ENCODE peak calls at places on chromosomes 16 and 17, in seven cellular contexts. One of them, this sample, is unnamed.
A peak's percentile ranks its signal among the peaks of the same experiment; 100 is the strongest.

GRCh38 chr16:28875134-28876015 is 2.9 kb upstream of the ATP2A1 start:
- DNase-seq in body of pancreas: no peak
- DNase-seq in spleen: peak; percentile 65
- DNase-seq in adrenal gland: no peak
- DNase-seq in endothelial cell of umbilical vein: no peak
- DNase-seq in heart left ventricle: no peak
- DNase-seq in sigmoid colon: no peak
- DNase-seq in this sample: no peak

GRCh38 chr16:54285414-54286066 is 1.0 kb downstream of the IRX3 start:
- DNase-seq in adrenal gland: no peak
- DNase-seq in endothelial cell of umbilical vein: no peak
- DNase-seq in heart left ventricle: peak; percentile 54
- DNase-seq in spleen: no peak
- DNase-seq in body of pancreas: no peak
- DNase-seq in sigmoid colon: no peak
- DNase-seq in this sample: no peak

GRCh38 chr16:3038256-3038655 is 1.5 kb upstream of the BICDL2 start:
- DNase-seq in endothelial cell of umbilical vein: no peak
- DNase-seq in heart left ventricle: no peak
- DNase-seq in body of pancreas: peak; percentile 95
- DNase-seq in spleen: no peak
- DNase-seq in sigmoid colon: no peak
- DNase-seq in adrenal gland: no peak
- DNase-seq in this sample: no peak

GRCh38 chr17:8062807-8063483 is 24.1 kb downstream of the ALOX15B start:
- DNase-seq in spleen: no peak
- DNase-seq in heart left ventricle: no peak
- DNase-seq in body of pancreas: no peak
- DNase-seq in adrenal gland: no peak
- DNase-seq in endothelial cell of umbilical vein: peak; percentile 11
- DNase-seq in sigmoid colon: no peak
- DNase-seq in this sample: no peak

GRCh38 chr17:77428901-77429734 is 288.3 kb downstream of the SEC14L1 start:
- DNase-seq in adrenal gland: no peak
- DNase-seq in heart left ventricle: peak; percentile 62
- DNase-seq in endothelial cell of umbilical vein: no peak
- DNase-seq in body of pancreas: no peak
- DNase-seq in sigmoid colon: peak; percentile 79
- DNase-seq in spleen: no peak
- DNase-seq in this sample: no peak

GRCh38 chr17:292016-292415 is 60.6 kb downstream of the RPH3AL start:
- DNase-seq in spleen: peak; percentile 51
- DNase-seq in endothelial cell of umbilical vein: no peak
- DNase-seq in sigmoid colon: peak; percentile 28
- DNase-seq in body of pancreas: peak; percentile 10
- DNase-seq in heart left ventricle: peak; percentile 13
- DNase-seq in adrenal gland: peak; percentile 10
- DNase-seq in this sample: peak; percentile 9

GRCh38 chr16:9859706-9860105 is 322.5 kb downstream of the GRIN2A start:
- DNase-seq in adrenal gland: no peak
- DNase-seq in spleen: no peak
- DNase-seq in endothelial cell of umbilical vein: no peak
- DNase-seq in body of pancreas: no peak
- DNase-seq in sigmoid colon: no peak
- DNase-seq in heart left ventricle: no peak
- DNase-seq in this sample: no peak

GRCh38 chr17:42345396-42346078 is 42.7 kb downstream of the STAT3 start:
- DNase-seq in spleen: no peak
- DNase-seq in body of pancreas: peak; percentile 57
- DNase-seq in sigmoid colon: no peak
- DNase-seq in heart left ventricle: no peak
- DNase-seq in adrenal gland: no peak
- DNase-seq in endothelial cell of umbilical vein: no peak
- DNase-seq in this sample: no peak

GRCh38 chr16:50434872-50435478 is 66.2 kb upstream of the BRD7 start:
- DNase-seq in adrenal gland: no peak
- DNase-seq in body of pancreas: no peak
- DNase-seq in spleen: no peak
- DNase-seq in sigmoid colon: no peak
- DNase-seq in heart left ventricle: no peak
- DNase-seq in endothelial cell of umbilical vein: no peak
- DNase-seq in this sample: no peak

GRCh38 chr17:65598711-65599110 is 37.3 kb upstream of the AXIN2 start:
- DNase-seq in endothelial cell of umbilical vein: no peak
- DNase-seq in adrenal gland: no peak
- DNase-seq in body of pancreas: no peak
- DNase-seq in heart left ventricle: no peak
- DNase-seq in sigmoid colon: no peak
- DNase-seq in spleen: no peak
- DNase-seq in this sample: no peak
- TF ChIP-seq POLR2A in endothelial cell of umbilical vein: no peak
- TF ChIP-seq POLR2A in adrenal gland: no peak
- TF ChIP-seq POLR2A in body of pancreas: no peak
- TF ChIP-seq POLR2A in heart left ventricle: no peak
- TF ChIP-seq POLR2A in sigmoid colon: no peak
- TF ChIP-seq POLR2A in spleen: no peak
- TF ChIP-seq POLR2A in this sample: no peak

GRCh38 chr17:6521636-6522035 is 34.7 kb downstream of the PITPNM3 start:
- DNase-seq in heart left ventricle: no peak
- DNase-seq in endothelial cell of umbilical vein: no peak
- DNase-seq in sigmoid colon: no peak
- DNase-seq in spleen: no peak
- DNase-seq in adrenal gland: no peak
- DNase-seq in body of pancreas: no peak
- DNase-seq in this sample: no peak
- H3K4me3 ChIP-seq in heart left ventricle: no peak overlapping the region
- H3K4me3 ChIP-seq in endothelial cell of umbilical vein: no peak overlapping the region
- H3K4me3 ChIP-seq in sigmoid colon: no peak overlapping the region
- H3K4me3 ChIP-seq in spleen: no peak overlapping the region
- H3K4me3 ChIP-seq in adrenal gland: no peak overlapping the region
- H3K4me3 ChIP-seq in body of pancreas: no peak overlapping the region
- H3K4me3 ChIP-seq in this sample: no peak overlapping the region

GRCh38 chr17:16584273-16584995 is 15.4 kb upstream of the ZNF287 start:
- DNase-seq in body of pancreas: peak; percentile 95
- DNase-seq in heart left ventricle: peak; percentile 95
- DNase-seq in spleen: peak; percentile 95
- DNase-seq in endothelial cell of umbilical vein: peak; percentile 89
- DNase-seq in adrenal gland: peak; percentile 93
- DNase-seq in sigmoid colon: peak; percentile 98
- DNase-seq in this sample: peak; percentile 89

GRCh38 chr17:16585796-16586195 is 16.8 kb upstream of the ZNF287 start:
- DNase-seq in spleen: no peak
- DNase-seq in adrenal gland: peak; percentile 29
- DNase-seq in body of pancreas: no peak
- DNase-seq in endothelial cell of umbilical vein: no peak
- DNase-seq in heart left ventricle: no peak
- DNase-seq in sigmoid colon: no peak
- DNase-seq in this sample: no peak

GRCh38 chr17:16583781-16584180 is 14.8 kb upstream of the ZNF287 start:
- DNase-seq in endothelial cell of umbilical vein: no peak
- DNase-seq in sigmoid colon: no peak
- DNase-seq in spleen: no peak
- DNase-seq in adrenal gland: no peak
- DNase-seq in heart left ventricle: no peak
- DNase-seq in body of pancreas: no peak
- DNase-seq in this sample: no peak

GRCh38 chr17:16593356-16594102 is 24.5 kb upstream of the ZNF287 start:
- DNase-seq in adrenal gland: no peak
- DNase-seq in endothelial cell of umbilical vein: no peak
- DNase-seq in heart left ventricle: no peak
- DNase-seq in body of pancreas: no peak
- DNase-seq in spleen: no peak
- DNase-seq in sigmoid colon: no peak
- DNase-seq in this sample: no peak

GRCh38 chr17:16589097-16589969 is 20.3 kb upstream of the ZNF287 start:
- DNase-seq in body of pancreas: peak; percentile 93
- DNase-seq in heart left ventricle: peak; percentile 95
- DNase-seq in endothelial cell of umbilical vein: peak; percentile 87
- DNase-seq in adrenal gland: peak; percentile 92
- DNase-seq in sigmoid colon: peak; percentile 94
- DNase-seq in spleen: peak; percentile 99
- DNase-seq in this sample: peak; percentile 89
- H3K27ac ChIP-seq in body of pancreas: peak overlapping the region; percentile 35
- H3K27ac ChIP-seq in heart left ventricle: peak overlapping the region; percentile 80
- H3K27ac ChIP-seq in endothelial cell of umbilical vein: no peak overlapping the region
- H3K27ac ChIP-seq in adrenal gland: peak overlapping the region; percentile 48
- H3K27ac ChIP-seq in sigmoid colon: peak overlapping the region; percentile 78
- H3K27ac ChIP-seq in spleen: peak overlapping the region; percentile 58
- H3K27ac ChIP-seq in this sample: no peak overlapping the region

GRCh38 chr17:28949185-28950016 is 1.9 kb downstream of the PHF12 start:
- DNase-seq in spleen: peak; percentile 95
- DNase-seq in heart left ventricle: peak; percentile 71
- DNase-seq in endothelial cell of umbilical vein: peak; percentile 76
- DNase-seq in body of pancreas: peak; percentile 61
- DNase-seq in adrenal gland: peak; percentile 70
- DNase-seq in sigmoid colon: peak; percentile 85
- DNase-seq in this sample: peak; percentile 70
- TF ChIP-seq POLR2A in spleen: no peak
- TF ChIP-seq POLR2A in heart left ventricle: no peak
- TF ChIP-seq POLR2A in endothelial cell of umbilical vein: peak; percentile 72
- TF ChIP-seq POLR2A in body of pancreas: peak; percentile 65
- TF ChIP-seq POLR2A in adrenal gland: peak; percentile 43
- TF ChIP-seq POLR2A in sigmoid colon: no peak
- TF ChIP-seq POLR2A in this sample: no peak

GRCh38 chr16:15775663-15776304 is 81.0 kb downstream of the MYH11 start:
- DNase-seq in heart left ventricle: no peak
- DNase-seq in endothelial cell of umbilical vein: no peak
- DNase-seq in sigmoid colon: peak; percentile 67
- DNase-seq in spleen: peak; percentile 5
- DNase-seq in adrenal gland: no peak
- DNase-seq in body of pancreas: no peak
- DNase-seq in this sample: no peak
- H3K4me3 ChIP-seq in heart left ventricle: no peak overlapping the region
- H3K4me3 ChIP-seq in endothelial cell of umbilical vein: no peak overlapping the region
- H3K4me3 ChIP-seq in sigmoid colon: no peak overlapping the region
- H3K4me3 ChIP-seq in spleen: no peak overlapping the region
- H3K4me3 ChIP-seq in adrenal gland: no peak overlapping the region
- H3K4me3 ChIP-seq in body of pancreas: no peak overlapping the region
- H3K4me3 ChIP-seq in this sample: no peak overlapping the region

GRCh38 chr16:66719246-66719645 is 22.7 kb upstream of the CMTM4 start:
- DNase-seq in sigmoid colon: no peak
- DNase-seq in endothelial cell of umbilical vein: no peak
- DNase-seq in adrenal gland: no peak
- DNase-seq in spleen: no peak
- DNase-seq in body of pancreas: no peak
- DNase-seq in heart left ventricle: no peak
- DNase-seq in this sample: no peak

GRCh38 chr16:66717112-66717675 is 20.7 kb upstream of the CMTM4 start:
- DNase-seq in sigmoid colon: no peak
- DNase-seq in body of pancreas: no peak
- DNase-seq in heart left ventricle: peak; percentile 35
- DNase-seq in endothelial cell of umbilical vein: peak; percentile 16
- DNase-seq in spleen: no peak
- DNase-seq in adrenal gland: peak; percentile 57
- DNase-seq in this sample: peak; percentile 31

GRCh38 chr16:66720766-66721165 is 24.2 kb upstream of the CMTM4 start:
- DNase-seq in heart left ventricle: no peak
- DNase-seq in endothelial cell of umbilical vein: no peak
- DNase-seq in spleen: no peak
- DNase-seq in body of pancreas: no peak
- DNase-seq in adrenal gland: no peak
- DNase-seq in sigmoid colon: no peak
- DNase-seq in this sample: no peak

GRCh38 chr16:66714659-66715307 is 18.2 kb upstream of the CMTM4 start:
- DNase-seq in adrenal gland: no peak
- DNase-seq in body of pancreas: no peak
- DNase-seq in sigmoid colon: peak; percentile 26
- DNase-seq in heart left ventricle: no peak
- DNase-seq in endothelial cell of umbilical vein: no peak
- DNase-seq in spleen: no peak
- DNase-seq in this sample: no peak

GRCh38 chr16:66717776-66718175 is 21.2 kb upstream of the CMTM4 start:
- DNase-seq in adrenal gland: no peak
- DNase-seq in endothelial cell of umbilical vein: no peak
- DNase-seq in body of pancreas: no peak
- DNase-seq in spleen: no peak
- DNase-seq in sigmoid colon: no peak
- DNase-seq in heart left ventricle: no peak
- DNase-seq in this sample: no peak
- H3K27ac ChIP-seq in adrenal gland: no peak overlapping the region
- H3K27ac ChIP-seq in endothelial cell of umbilical vein: no peak overlapping the region
- H3K27ac ChIP-seq in body of pancreas: no peak overlapping the region
- H3K27ac ChIP-seq in spleen: no peak overlapping the region
- H3K27ac ChIP-seq in sigmoid colon: no peak overlapping the region
- H3K27ac ChIP-seq in heart left ventricle: no peak overlapping the region
- H3K27ac ChIP-seq in this sample: no peak overlapping the region

GRCh38 chr17:74204474-74204873 is 996 bp downstream of the RPL38 start:
- DNase-seq in sigmoid colon: no peak
- DNase-seq in body of pancreas: no peak
- DNase-seq in spleen: no peak
- DNase-seq in heart left ventricle: no peak
- DNase-seq in endothelial cell of umbilical vein: no peak
- DNase-seq in adrenal gland: no peak
- DNase-seq in this sample: no peak

GRCh38 chr17:74206332-74206818 is 2.9 kb downstream of the RPL38 start:
- DNase-seq in sigmoid colon: no peak
- DNase-seq in heart left ventricle: no peak
- DNase-seq in spleen: no peak
- DNase-seq in endothelial cell of umbilical vein: no peak
- DNase-seq in body of pancreas: no peak
- DNase-seq in adrenal gland: no peak
- DNase-seq in this sample: no peak

GRCh38 chr17:74203439-74204240 is at the start of gene RPL38:
- DNase-seq in endothelial cell of umbilical vein: peak; percentile 97
- DNase-seq in sigmoid colon: peak; percentile 98
- DNase-seq in adrenal gland: peak; percentile 98
- DNase-seq in body of pancreas: peak; percentile 95
- DNase-seq in spleen: peak; percentile 97
- DNase-seq in heart left ventricle: peak; percentile 97
- DNase-seq in this sample: peak; percentile 96

GRCh38 chr17:74202879-74203432 is 522 bp upstream of the RPL38 start:
- DNase-seq in endothelial cell of umbilical vein: no peak
- DNase-seq in body of pancreas: no peak
- DNase-seq in heart left ventricle: no peak
- DNase-seq in spleen: peak; percentile 85
- DNase-seq in adrenal gland: no peak
- DNase-seq in sigmoid colon: no peak
- DNase-seq in this sample: no peak

GRCh38 chr17:74205274-74205673 is 1.8 kb downstream of the RPL38 start:
- DNase-seq in body of pancreas: no peak
- DNase-seq in spleen: no peak
- DNase-seq in sigmoid colon: no peak
- DNase-seq in adrenal gland: no peak
- DNase-seq in endothelial cell of umbilical vein: no peak
- DNase-seq in heart left ventricle: no peak
- DNase-seq in this sample: no peak
- TF ChIP-seq POLR2A in body of pancreas: no peak
- TF ChIP-seq POLR2A in spleen: no peak
- TF ChIP-seq POLR2A in sigmoid colon: no peak
- TF ChIP-seq POLR2A in adrenal gland: no peak
- TF ChIP-seq POLR2A in endothelial cell of umbilical vein: no peak
- TF ChIP-seq POLR2A in heart left ventricle: no peak
- TF ChIP-seq POLR2A in this sample: no peak

This sample was measured in ovary.